ENCODE peak calls at places on chromosomes 4 and X, in ten cellular contexts. One of them, this sample, is unnamed.

GRCh38 chrX:23901065-23901464 is 6.7 kb downstream of the APOO start:
- DNase-seq in A549: peak; percentile 87
- DNase-seq in mammary epithelial cell: peak; percentile 97
- DNase-seq in pancreas: no peak
- DNase-seq in Karpas-422: no peak
- DNase-seq in left lung: no peak
- DNase-seq in mesendoderm: peak; percentile 47
- DNase-seq in neuronal stem cell: no peak
- DNase-seq in endodermal cell: no peak
- DNase-seq in right lobe of liver: no peak
- DNase-seq in this sample: peak; percentile 41

GRCh38 chr4:124279741-124280140 is 432.8 kb downstream of the ANKRD50 start:
- DNase-seq in right lobe of liver: no peak
- DNase-seq in mammary epithelial cell: no peak
- DNase-seq in left lung: no peak
- DNase-seq in Karpas-422: no peak
- DNase-seq in A549: no peak
- DNase-seq in mesendoderm: peak; percentile 69
- DNase-seq in endodermal cell: no peak
- DNase-seq in pancreas: no peak
- DNase-seq in neuronal stem cell: no peak
- DNase-seq in this sample: no peak

GRCh38 chr4:183808102-183808466 is 97.0 kb upstream of the STOX2 start:
- DNase-seq in right lobe of liver: no peak
- DNase-seq in Karpas-422: no peak
- DNase-seq in pancreas: no peak
- DNase-seq in mammary epithelial cell: no peak
- DNase-seq in endodermal cell: peak; percentile 65
- DNase-seq in mesendoderm: peak; percentile 41
- DNase-seq in A549: no peak
- DNase-seq in neuronal stem cell: no peak
- DNase-seq in left lung: no peak
- DNase-seq in this sample: no peak

GRCh38 chr4:119053245-119053644 is 82.4 kb upstream of the MYOZ2 start:
- DNase-seq in Karpas-422: no peak
- DNase-seq in left lung: no peak
- DNase-seq in pancreas: no peak
- DNase-seq in A549: no peak
- DNase-seq in mesendoderm: no peak
- DNase-seq in right lobe of liver: no peak
- DNase-seq in endodermal cell: no peak
- DNase-seq in mammary epithelial cell: no peak
- DNase-seq in neuronal stem cell: no peak
- DNase-seq in this sample: no peak

GRCh38 chrX:94430091-94430490 is 756.1 kb downstream of the FAM133A start:
- DNase-seq in mesendoderm: no peak
- DNase-seq in right lobe of liver: no peak
- DNase-seq in A549: no peak
- DNase-seq in Karpas-422: no peak
- DNase-seq in endodermal cell: no peak
- DNase-seq in neuronal stem cell: no peak
- DNase-seq in mammary epithelial cell: no peak
- DNase-seq in left lung: no peak
- DNase-seq in pancreas: no peak
- DNase-seq in this sample: no peak

GRCh38 chr4:84917087-84917821 is 49.2 kb downstream of the WDFY3 start:
- DNase-seq in endodermal cell: no peak
- DNase-seq in neuronal stem cell: no peak
- DNase-seq in mesendoderm: no peak
- DNase-seq in mammary epithelial cell: no peak
- DNase-seq in right lobe of liver: no peak
- DNase-seq in A549: no peak
- DNase-seq in Karpas-422: no peak
- DNase-seq in pancreas: no peak
- DNase-seq in left lung: no peak
- DNase-seq in this sample: peak; percentile 41

GRCh38 chr4:106971586-106971985 is 64.5 kb downstream of the DKK2 start:
- DNase-seq in mesendoderm: no peak
- DNase-seq in mammary epithelial cell: no peak
- DNase-seq in A549: no peak
- DNase-seq in neuronal stem cell: peak; percentile 9
- DNase-seq in pancreas: no peak
- DNase-seq in endodermal cell: no peak
- DNase-seq in right lobe of liver: no peak
- DNase-seq in left lung: no peak
- DNase-seq in Karpas-422: no peak
- DNase-seq in this sample: no peak

GRCh38 chrX:23592741-23593140 is 74.6 kb upstream of the PRDX4 start:
- DNase-seq in right lobe of liver: no peak
- DNase-seq in endodermal cell: no peak
- DNase-seq in pancreas: no peak
- DNase-seq in A549: no peak
- DNase-seq in neuronal stem cell: no peak
- DNase-seq in Karpas-422: no peak
- DNase-seq in mammary epithelial cell: no peak
- DNase-seq in mesendoderm: no peak
- DNase-seq in left lung: no peak
- DNase-seq in this sample: no peak

GRCh38 chr4:138186264-138186663 is 55.9 kb downstream of the SLC7A11 start:
- DNase-seq in endodermal cell: peak; percentile 47
- DNase-seq in left lung: no peak
- DNase-seq in mammary epithelial cell: no peak
- DNase-seq in Karpas-422: no peak
- DNase-seq in neuronal stem cell: no peak
- DNase-seq in right lobe of liver: no peak
- DNase-seq in mesendoderm: peak; percentile 19
- DNase-seq in A549: no peak
- DNase-seq in pancreas: no peak
- DNase-seq in this sample: no peak

GRCh38 chrX:69564665-69565064 is 51.2 kb upstream of the EDA start:
- DNase-seq in right lobe of liver: no peak
- DNase-seq in mesendoderm: no peak
- DNase-seq in neuronal stem cell: no peak
- DNase-seq in left lung: no peak
- DNase-seq in endodermal cell: no peak
- DNase-seq in pancreas: no peak
- DNase-seq in mammary epithelial cell: no peak
- DNase-seq in A549: no peak
- DNase-seq in Karpas-422: no peak
- DNase-seq in this sample: no peak

GRCh38 chr4:83177182-83177581 is 62.7 kb upstream of the PLAC8 start:
- DNase-seq in A549: no peak
- DNase-seq in mesendoderm: no peak
- DNase-seq in Karpas-422: no peak
- DNase-seq in mammary epithelial cell: no peak
- DNase-seq in endodermal cell: no peak
- DNase-seq in left lung: no peak
- DNase-seq in right lobe of liver: no peak
- DNase-seq in pancreas: no peak
- DNase-seq in neuronal stem cell: no peak
- DNase-seq in this sample: no peak
- H3K4me1 ChIP-seq in A549: no peaks in the 10 kb centered on the region
- H3K4me1 ChIP-seq in mesendoderm: no peaks in the 10 kb centered on the region
- H3K4me1 ChIP-seq in Karpas-422: peaks cover 7% of the 10 kb centered on the region
- H3K4me1 ChIP-seq in mammary epithelial cell: no peaks in the 10 kb centered on the region
- H3K4me1 ChIP-seq in endodermal cell: no peaks in the 10 kb centered on the region
- H3K4me1 ChIP-seq in left lung: no peaks in the 10 kb centered on the region
- H3K4me1 ChIP-seq in right lobe of liver: no peaks in the 10 kb centered on the region
- H3K4me1 ChIP-seq in pancreas: no peaks in the 10 kb centered on the region
- H3K4me1 ChIP-seq in neuronal stem cell: no peaks in the 10 kb centered on the region
- H3K4me1 ChIP-seq in this sample: no peaks in the 10 kb centered on the region

GRCh38 chr4:152094851-152095700 is 334.3 kb upstream of the GATB start:
- DNase-seq in mammary epithelial cell: no peak
- DNase-seq in endodermal cell: no peak
- DNase-seq in pancreas: no peak
- DNase-seq in Karpas-422: no peak
- DNase-seq in neuronal stem cell: no peak
- DNase-seq in A549: no peak
- DNase-seq in right lobe of liver: no peak
- DNase-seq in left lung: no peak
- DNase-seq in mesendoderm: no peak
- DNase-seq in this sample: peak; percentile 11
- H3K4me1 ChIP-seq in mammary epithelial cell: no peaks in the 10 kb centered on the region
- H3K4me1 ChIP-seq in endodermal cell: no peaks in the 10 kb centered on the region
- H3K4me1 ChIP-seq in pancreas: no peaks in the 10 kb centered on the region
- H3K4me1 ChIP-seq in Karpas-422: peaks cover 19% of the 10 kb centered on the region
- H3K4me1 ChIP-seq in neuronal stem cell: no peaks in the 10 kb centered on the region
- H3K4me1 ChIP-seq in A549: no peaks in the 10 kb centered on the region
- H3K4me1 ChIP-seq in right lobe of liver: no peaks in the 10 kb centered on the region
- H3K4me1 ChIP-seq in left lung: no peaks in the 10 kb centered on the region
- H3K4me1 ChIP-seq in mesendoderm: no peaks in the 10 kb centered on the region
- H3K4me1 ChIP-seq in this sample: no peaks in the 10 kb centered on the region

DNA sequence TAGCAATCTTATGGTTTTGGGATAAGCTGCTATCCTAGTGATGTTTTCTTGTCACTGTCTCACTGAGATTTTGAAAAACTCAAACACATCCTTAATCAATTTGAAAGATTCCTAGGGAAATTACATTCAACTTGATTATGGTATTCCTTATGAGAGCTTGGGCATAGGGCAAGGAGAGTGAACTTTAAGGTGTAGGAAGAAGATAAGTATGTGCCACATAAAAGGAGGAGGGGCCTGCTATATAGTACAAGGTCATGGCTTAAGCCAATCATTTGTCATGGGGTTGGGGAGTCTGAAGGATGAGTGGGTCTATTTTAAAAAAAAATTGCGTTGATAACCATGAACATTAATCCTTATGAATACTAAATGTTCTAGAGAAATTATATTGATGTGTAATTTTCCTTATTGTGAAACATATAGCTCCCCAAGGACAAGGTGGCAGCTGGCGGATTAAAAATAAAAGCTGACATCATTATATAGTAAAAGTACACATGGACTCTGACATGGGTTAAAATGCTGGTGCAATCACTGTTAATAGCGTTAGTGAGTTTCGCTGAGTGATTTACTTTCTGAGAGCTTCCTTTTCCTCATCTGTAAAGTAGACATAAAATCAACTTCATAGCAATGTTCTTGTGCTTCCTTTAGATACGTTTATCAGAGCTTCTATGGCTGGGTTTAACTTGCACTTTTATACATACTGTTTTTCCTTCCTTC is 17.4 kb downstream of the GALNT7 start:
- DNase-seq in Karpas-422: peak; percentile 56
- DNase-seq in left lung: no peak
- DNase-seq in neuronal stem cell: no peak
- DNase-seq in endodermal cell: no peak
- DNase-seq in mammary epithelial cell: no peak
- DNase-seq in A549: peak; percentile 18
- DNase-seq in mesendoderm: no peak
- DNase-seq in right lobe of liver: no peak
- DNase-seq in pancreas: no peak
- DNase-seq in this sample: no peak
- H3K4me1 ChIP-seq in Karpas-422: peaks cover 70% of the 10 kb centered on the region
- H3K4me1 ChIP-seq in left lung: no peaks in the 10 kb centered on the region
- H3K4me1 ChIP-seq in neuronal stem cell: peaks cover 5% of the 10 kb centered on the region
- H3K4me1 ChIP-seq in endodermal cell: no peaks in the 10 kb centered on the region
- H3K4me1 ChIP-seq in mammary epithelial cell: peaks cover 21% of the 10 kb centered on the region
- H3K4me1 ChIP-seq in A549: peaks cover 72% of the 10 kb centered on the region
- H3K4me1 ChIP-seq in mesendoderm: no peaks in the 10 kb centered on the region
- H3K4me1 ChIP-seq in right lobe of liver: no peaks in the 10 kb centered on the region
- H3K4me1 ChIP-seq in pancreas: peaks cover 45% of the 10 kb centered on the region
- H3K4me1 ChIP-seq in this sample: peaks cover 37% of the 10 kb centered on the region

GRCh38 chr4:1040344-1041146 is 29.1 kb downstream of the FGFRL1 start:
- DNase-seq in neuronal stem cell: no peak
- DNase-seq in Karpas-422: no peak
- DNase-seq in pancreas: no peak
- DNase-seq in left lung: peak; percentile 75
- DNase-seq in A549: no peak
- DNase-seq in right lobe of liver: no peak
- DNase-seq in mesendoderm: no peak
- DNase-seq in endodermal cell: no peak
- DNase-seq in mammary epithelial cell: no peak
- DNase-seq in this sample: no peak
- H3K4me1 ChIP-seq in neuronal stem cell: peaks cover 60% of the 10 kb centered on the region
- H3K4me1 ChIP-seq in Karpas-422: no peaks in the 10 kb centered on the region
- H3K4me1 ChIP-seq in pancreas: peaks cover 5% of the 10 kb centered on the region
- H3K4me1 ChIP-seq in left lung: peaks cover 19% of the 10 kb centered on the region
- H3K4me1 ChIP-seq in A549: peaks cover 58% of the 10 kb centered on the region
- H3K4me1 ChIP-seq in right lobe of liver: no peaks in the 10 kb centered on the region
- H3K4me1 ChIP-seq in mesendoderm: peaks cover 5% of the 10 kb centered on the region
- H3K4me1 ChIP-seq in endodermal cell: no peaks in the 10 kb centered on the region
- H3K4me1 ChIP-seq in mammary epithelial cell: peaks cover 45% of the 10 kb centered on the region
- H3K4me1 ChIP-seq in this sample: peaks cover 59% of the 10 kb centered on the region

GRCh38 chr4:90028460-90028859 is 98.7 kb upstream of the CCSER1 start:
- DNase-seq in A549: no peak
- DNase-seq in left lung: no peak
- DNase-seq in pancreas: no peak
- DNase-seq in right lobe of liver: no peak
- DNase-seq in mesendoderm: peak; percentile 28
- DNase-seq in Karpas-422: no peak
- DNase-seq in neuronal stem cell: no peak
- DNase-seq in endodermal cell: no peak
- DNase-seq in mammary epithelial cell: no peak
- DNase-seq in this sample: no peak
- H3K4me1 ChIP-seq in A549: no peaks in the 10 kb centered on the region
- H3K4me1 ChIP-seq in left lung: no peaks in the 10 kb centered on the region
- H3K4me1 ChIP-seq in pancreas: no peaks in the 10 kb centered on the region
- H3K4me1 ChIP-seq in right lobe of liver: no peaks in the 10 kb centered on the region
- H3K4me1 ChIP-seq in mesendoderm: no peaks in the 10 kb centered on the region
- H3K4me1 ChIP-seq in Karpas-422: peaks cover 33% of the 10 kb centered on the region
- H3K4me1 ChIP-seq in neuronal stem cell: no peaks in the 10 kb centered on the region
- H3K4me1 ChIP-seq in endodermal cell: peaks cover 4% of the 10 kb centered on the region
- H3K4me1 ChIP-seq in mammary epithelial cell: no peaks in the 10 kb centered on the region
- H3K4me1 ChIP-seq in this sample: no peaks in the 10 kb centered on the region

DNA sequence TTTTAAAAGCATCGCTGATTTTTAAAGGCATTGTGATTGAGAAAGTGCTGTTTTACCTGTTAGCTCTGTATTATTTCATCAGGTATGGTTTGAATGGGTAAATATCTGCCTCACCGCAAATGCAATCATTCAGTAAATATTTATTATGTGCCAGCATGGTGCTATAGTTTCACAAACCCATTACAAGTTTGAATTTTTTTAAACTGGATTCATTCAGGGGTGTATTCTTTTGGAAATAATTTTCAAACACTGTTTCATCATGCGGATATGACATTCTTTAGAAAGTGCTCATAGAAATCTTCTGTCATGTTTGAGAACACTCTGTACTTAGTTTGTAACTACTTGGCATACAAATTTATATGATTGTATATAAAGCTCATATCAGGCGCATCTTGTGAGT is 37.2 kb downstream of the LIMCH1 start:
- DNase-seq in pancreas: no peak
- DNase-seq in left lung: no peak
- DNase-seq in mesendoderm: no peak
- DNase-seq in Karpas-422: no peak
- DNase-seq in endodermal cell: no peak
- DNase-seq in neuronal stem cell: no peak
- DNase-seq in mammary epithelial cell: no peak
- DNase-seq in right lobe of liver: no peak
- DNase-seq in A549: no peak
- DNase-seq in this sample: peak; percentile 41
- H3K4me1 ChIP-seq in pancreas: peaks cover 3% of the 10 kb centered on the region
- H3K4me1 ChIP-seq in left lung: peaks cover 8% of the 10 kb centered on the region
- H3K4me1 ChIP-seq in mesendoderm: no peaks in the 10 kb centered on the region
- H3K4me1 ChIP-seq in Karpas-422: no peaks in the 10 kb centered on the region
- H3K4me1 ChIP-seq in endodermal cell: peaks cover 4% of the 10 kb centered on the region
- H3K4me1 ChIP-seq in neuronal stem cell: peaks cover 5% of the 10 kb centered on the region
- H3K4me1 ChIP-seq in mammary epithelial cell: no peaks in the 10 kb centered on the region
- H3K4me1 ChIP-seq in right lobe of liver: no peaks in the 10 kb centered on the region
- H3K4me1 ChIP-seq in A549: peaks cover 53% of the 10 kb centered on the region
- H3K4me1 ChIP-seq in this sample: peaks cover 38% of the 10 kb centered on the region

GRCh38 chr4:7892212-7893019 is 47.2 kb downstream of the AFAP1 start:
- DNase-seq in neuronal stem cell: no peak
- DNase-seq in mesendoderm: peak; percentile 69
- DNase-seq in left lung: no peak
- DNase-seq in A549: peak; percentile 36
- DNase-seq in endodermal cell: peak; percentile 70
- DNase-seq in right lobe of liver: no peak
- DNase-seq in mammary epithelial cell: no peak
- DNase-seq in Karpas-422: no peak
- DNase-seq in pancreas: no peak
- DNase-seq in this sample: no peak
- H3K4me1 ChIP-seq in neuronal stem cell: no peaks in the 10 kb centered on the region
- H3K4me1 ChIP-seq in mesendoderm: peaks cover 14% of the 10 kb centered on the region
- H3K4me1 ChIP-seq in left lung: peaks cover 5% of the 10 kb centered on the region
- H3K4me1 ChIP-seq in A549: peaks cover 44% of the 10 kb centered on the region
- H3K4me1 ChIP-seq in endodermal cell: no peaks in the 10 kb centered on the region
- H3K4me1 ChIP-seq in right lobe of liver: no peaks in the 10 kb centered on the region
- H3K4me1 ChIP-seq in mammary epithelial cell: peaks cover 47% of the 10 kb centered on the region
- H3K4me1 ChIP-seq in Karpas-422: no peaks in the 10 kb centered on the region
- H3K4me1 ChIP-seq in pancreas: peaks cover 7% of the 10 kb centered on the region
- H3K4me1 ChIP-seq in this sample: peaks cover 32% of the 10 kb centered on the region

This sample was measured in adipocyte.